ENCODE peak calls at places on chromosomes 1 and 21, in ten cellular contexts. P is kidney epithelial cell, Q is choroid plexus epithelial cell, X is coronary artery, R is astrocyte, Y is MM.1S, E is breast epithelium, A is fibroblast of pulmonary artery, C is spleen, K is astrocyte of the spinal cord. V is an unnamed sample.
A peak's percentile ranks its signal among the peaks of the same experiment; 100 is the strongest.

GRCh38 chr1:100037665-100038400 is 68.0 kb downstream of the SLC35A3 start:
- DNase-seq in P (peak; percentile 38), Q (peak; percentile 90), X (peak; percentile 91), R (peak; percentile 70), Y (peak; percentile 78), E (peak; percentile 90), A (peak; percentile 87), C (peak; percentile 98), K (peak; percentile 86), V (peak; percentile 93)

GRCh38 chr1:32142446-32143301 is 34.8 kb downstream of the KPNA6 start:
- DNase-seq in P (peak; percentile 56), Q (peak; percentile 87), X (peak; percentile 73), R (peak; percentile 71), Y (no peak), E (peak; percentile 60), A (peak; percentile 85), C (no peak), K (peak; percentile 86), V (peak; percentile 62)

GRCh38 chr1:22105611-22106207 is 37.2 kb downstream of the WNT4 start:
- DNase-seq in P (no peak), Q (peak; percentile 83), X (no peak), R (peak; percentile 38), Y (peak; percentile 46), E (no peak), A (peak; percentile 79), C (no peak), K (peak; percentile 70), V (peak; percentile 72)

GRCh38 chr1:164794310-164794709 is 235.3 kb downstream of the PBX1 start:
- DNase-seq in P (peak; percentile 86), Q (peak; percentile 97), X (no peak), R (peak; percentile 96), Y (no peak), E (peak; percentile 55), A (peak; percentile 95), C (no peak), K (peak; percentile 96), V (peak; percentile 88)

GRCh38 chr1:235841938-235842545 is 24.7 kb downstream of the LYST start:
- DNase-seq in P (no peak), Q (no peak), X (no peak), R (no peak), Y (no peak), E (no peak), A (no peak), C (no peak), K (no peak), V (no peak)

GRCh38 chr1:172704446-172705176 is 45.7 kb downstream of the FASLG start:
- DNase-seq in P (no peak), Q (no peak), X (no peak), R (no peak), Y (no peak), E (no peak), A (no peak), C (no peak), K (no peak), V (no peak)

GRCh38 chr1:55279627-55280026 is 64.5 kb upstream of the USP24 start:
- DNase-seq in P (no peak), Q (no peak), X (no peak), R (no peak), Y (no peak), E (no peak), A (no peak), C (no peak), K (no peak), V (no peak)

GRCh38 chr1:113982955-113983742 is 3.9 kb downstream of the OLFML3 start:
- DNase-seq in P (no peak), Q (no peak), X (no peak), R (no peak), Y (no peak), E (no peak), A (no peak), C (no peak), K (no peak), V (no peak)

GRCh38 chr21:39037807-39038405 is 145.3 kb downstream of the PSMG1 start:
- DNase-seq in P (no peak), Q (peak; percentile 36), X (no peak), R (no peak), Y (no peak), E (no peak), A (peak; percentile 33), C (no peak), K (no peak), V (peak; percentile 42)

GRCh38 chr1:193108471-193108870 is 3.3 kb upstream of the GLRX2 start:
- DNase-seq in P (no peak), Q (no peak), X (no peak), R (no peak), Y (no peak), E (no peak), A (no peak), C (no peak), K (no peak), V (no peak)

GRCh38 chr1:1213153-1213918 is 617 bp downstream of the TNFRSF4 start:
- DNase-seq in P (no peak), Q (no peak), X (no peak), R (no peak), Y (no peak), E (no peak), A (no peak), C (peak; percentile 81), K (no peak), V (no peak)

GRCh38 chr1:1216770-1217620 is 3.0 kb upstream of the TNFRSF4 start:
- DNase-seq in P (no peak), Q (no peak), X (no peak), R (no peak), Y (no peak), E (no peak), A (no peak), C (no peak), K (no peak), V (no peak)

GRCh38 chr1:1213919-1214599 is at the start of gene TNFRSF4:
- DNase-seq in P (no peak), Q (no peak), X (no peak), R (no peak), Y (no peak), E (no peak), A (no peak), C (no peak), K (no peak), V (no peak)

GRCh38 chr1:1215881-1216605 is 2.1 kb upstream of the TNFRSF4 start:
- DNase-seq in P (no peak), Q (no peak), X (no peak), R (no peak), Y (no peak), E (no peak), A (no peak), C (no peak), K (no peak), V (no peak)

DNA sequence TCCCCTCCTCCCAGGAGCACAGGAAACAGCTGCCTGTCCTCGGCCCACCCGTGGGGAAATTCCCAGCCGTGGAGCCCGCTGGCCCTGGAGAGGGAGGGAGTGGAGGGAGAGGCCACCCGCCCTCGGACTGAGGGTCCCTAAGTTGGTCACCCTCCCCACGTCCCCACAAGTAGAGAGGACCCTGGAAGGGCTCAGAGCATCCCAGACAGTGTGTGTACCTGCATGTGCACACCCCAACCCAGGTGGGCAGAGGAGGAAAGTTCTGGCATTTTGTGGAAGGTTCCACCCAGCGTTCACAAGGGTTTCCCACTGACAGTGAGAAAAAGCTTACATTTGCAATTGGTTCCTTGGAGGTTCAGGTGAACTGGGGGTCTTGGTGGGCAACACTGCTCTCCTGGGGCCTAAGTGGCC is 1.3 kb upstream of the TNFRSF4 start:
- DNase-seq in P (no peak), Q (peak; percentile 22), X (no peak), R (no peak), Y (no peak), E (no peak), A (no peak), C (no peak), K (no peak), V (no peak)
- TF ChIP-seq CTCF in P (no peak), Q (no peak), X (no peak), R (no peak), Y (no peak), E (no peak), A (no peak), C (no peak), K (no peak), V (no peak)

DNA sequence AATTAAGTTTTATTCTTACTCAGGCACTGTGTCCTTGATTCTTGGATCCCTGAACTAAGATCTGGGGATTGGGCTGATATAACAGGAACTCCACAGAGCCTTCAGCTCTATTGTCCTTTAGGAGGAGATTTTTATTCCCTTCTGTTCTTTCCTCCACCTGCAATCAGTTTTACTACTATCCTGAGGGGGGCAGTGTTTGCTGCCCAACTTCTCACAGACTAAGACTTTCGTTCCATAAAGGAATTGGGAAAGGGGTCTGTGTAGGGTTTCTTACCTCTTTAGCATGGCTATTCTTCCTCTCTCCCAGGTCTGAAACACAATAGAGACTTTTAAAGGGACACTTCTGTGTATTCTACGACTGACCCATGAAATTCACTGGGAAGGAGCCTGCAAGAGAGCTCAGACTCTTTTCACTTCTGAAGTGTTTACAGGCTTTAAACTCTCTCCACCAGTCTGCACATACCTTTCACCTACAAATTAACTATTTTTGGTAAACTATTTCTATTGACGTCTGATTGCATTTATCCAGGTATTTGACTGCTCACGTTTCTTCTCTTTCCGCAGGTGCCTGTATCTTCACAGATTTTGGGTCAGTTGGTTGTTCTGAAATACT is 103.3 kb upstream of the DEPDC1 start:
- DNase-seq in P (no peak), Q (peak; percentile 34), X (no peak), R (no peak), Y (peak; percentile 22), E (no peak), A (peak; percentile 52), C (no peak), K (peak; percentile 23), V (peak; percentile 50)
- TF ChIP-seq CTCF in P (peak; percentile 65), Q (peak; percentile 66), X (peak; percentile 49), R (peak; percentile 67), Y (peak; percentile 77), E (no peak), A (peak; percentile 79), C (no peak), K (peak; percentile 71), V (peak; percentile 77)

DNA sequence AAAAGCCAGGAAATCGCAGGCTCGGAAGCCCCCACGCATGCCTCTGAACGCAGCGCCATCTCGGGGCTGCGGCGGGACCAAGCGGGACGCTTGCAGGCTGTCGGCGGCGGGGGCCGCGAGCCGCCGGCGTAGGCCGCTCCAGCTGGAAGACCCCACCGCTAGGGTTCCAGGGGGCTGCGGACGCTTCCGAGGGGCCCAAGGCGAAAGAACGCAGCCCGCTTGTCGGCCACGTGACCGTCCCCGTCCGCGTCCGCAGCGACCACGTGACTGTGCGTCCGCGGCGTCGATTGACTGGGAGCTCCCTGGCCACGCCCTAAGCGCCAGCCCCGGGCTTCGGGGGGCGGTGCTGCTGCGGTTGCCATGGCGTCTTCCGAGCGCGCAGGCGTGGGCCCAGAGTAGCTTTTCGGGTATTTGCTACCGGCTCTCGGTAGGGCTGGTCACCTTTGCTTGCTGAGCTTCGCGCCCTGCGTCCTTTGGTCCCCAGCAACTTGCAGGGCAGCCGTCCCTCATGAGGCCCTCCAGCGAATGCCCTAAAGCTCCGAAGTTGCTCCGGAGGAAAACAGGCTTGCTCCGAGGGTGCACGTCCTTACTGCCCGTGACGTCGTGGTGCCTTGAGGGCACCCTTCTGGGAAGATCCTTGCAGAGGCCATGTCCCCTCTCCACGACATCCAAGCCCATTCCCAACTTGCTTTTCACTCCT is 197.2 kb downstream of the DYRK1A start:
- DNase-seq in P (peak; percentile 63), Q (peak; percentile 96), X (peak; percentile 95), R (peak; percentile 85), Y (peak; percentile 100), E (peak; percentile 89), A (peak; percentile 95), C (peak; percentile 99), K (peak; percentile 95), V (peak; percentile 96)
- TF ChIP-seq CTCF in P (peak; percentile 42), Q (peak; percentile 50), X (no peak), R (no peak), Y (peak; percentile 67), E (no peak), A (peak; percentile 15), C (peak; percentile 47), K (peak; percentile 49), V (peak; percentile 31)

GRCh38 chr1:45686081-45687013 is at the start of gene GPBP1L1:
- DNase-seq in P (peak; percentile 69), Q (peak; percentile 99), X (peak; percentile 97), R (peak; percentile 87), Y (peak; percentile 95), E (peak; percentile 96), A (peak; percentile 99), C (peak; percentile 100), K (peak; percentile 97), V (peak; percentile 98)
- TF ChIP-seq CTCF in P (no peak), Q (no peak), X (no peak), R (no peak), Y (peak; percentile 52), E (no peak), A (no peak), C (no peak), K (no peak), V (peak; percentile 1)